ENCODE peak calls at places on chromosomes 16 and 17, in six cellular contexts. P is left ventricle myocardium inferior, L is DMS53, C is HCEC 1CT, Y is NCI-H524 treated with DMSO at 0.1 percent for 48 hours, M is AG09309. R is an unnamed sample.
A peak's percentile ranks its signal among the peaks of the same experiment; 100 is the strongest.

GRCh38 chr17:77839324-77840155 is 119.0 kb upstream of the TNRC6C start:
- DNase-seq in P (peak; percentile 4), L (no peak), C (no peak), Y (no peak), M (no peak), R (no peak)

GRCh38 chr17:81553616-81554181 is 1.5 kb upstream of the FAAP100 start:
- DNase-seq in P (no peak), L (peak; percentile 90), C (peak; percentile 98), Y (no peak), M (peak; percentile 84), R (peak; percentile 80)

GRCh38 chr16:87006789-87007745 is 310.1 kb downstream of the C16orf95 start:
- DNase-seq in P (no peak), L (no peak), C (peak; percentile 33), Y (no peak), M (no peak), R (no peak)

GRCh38 chr16:7867831-7868230 is 535.2 kb downstream of the RBFOX1 start:
- DNase-seq in P (no peak), L (no peak), C (no peak), Y (no peak), M (no peak), R (no peak)

GRCh38 chr16:74874912-74875311 is 100.3 kb upstream of the FA2H start:
- DNase-seq in P (peak; percentile 25), L (no peak), C (no peak), Y (no peak), M (no peak), R (no peak)

GRCh38 chr16:585351-585750 is 4.5 kb upstream of the RAB40C start:
- DNase-seq in P (no peak), L (peak; percentile 80), C (no peak), Y (no peak), M (no peak), R (no peak)

GRCh38 chr16:49617710-49618330 is 238.1 kb downstream of the ZNF423 start:
- DNase-seq in P (no peak), L (no peak), C (no peak), Y (no peak), M (no peak), R (no peak)

GRCh38 chr17:40319651-40320550 is 10.9 kb downstream of the RARA start:
- DNase-seq in P (peak; percentile 53), L (no peak), C (no peak), Y (no peak), M (no peak), R (no peak)

GRCh38 chr16:29816694-29817441 is 916 bp downstream of the PAGR1 start:
- DNase-seq in P (peak; percentile 66), L (peak; percentile 82), C (peak; percentile 62), Y (no peak), M (no peak), R (no peak)

GRCh38 chr16:88357306-88358032 is 25.3 kb upstream of the ZNF469 start:
- DNase-seq in P (peak; percentile 5), L (no peak), C (no peak), Y (no peak), M (peak; percentile 37), R (no peak)

GRCh38 chr17:57666198-57666870 is 78.8 kb downstream of the CCDC182 start:
- DNase-seq in P (no peak), L (no peak), C (no peak), Y (no peak), M (no peak), R (no peak)

GRCh38 chr16:57617604-57618111 is 10.8 kb upstream of the ADGRG1 start:
- DNase-seq in P (no peak), L (no peak), C (no peak), Y (no peak), M (no peak), R (no peak)

GRCh38 chr17:6551909-6552768 is 4.2 kb downstream of the PITPNM3 start:
- DNase-seq in P (no peak), L (peak; percentile 20), C (no peak), Y (no peak), M (no peak), R (no peak)

GRCh38 chr16:11994187-11995119 is 17.9 kb downstream of the SNX29 start:
- DNase-seq in P (no peak), L (peak; percentile 16), C (no peak), Y (no peak), M (no peak), R (no peak)

GRCh38 chr16:15924996-15925395 is 24.4 kb upstream of the ABCC1 start:
- DNase-seq in P (no peak), L (no peak), C (no peak), Y (no peak), M (no peak), R (no peak)

GRCh38 chr17:15257316-15257925 is 7.7 kb downstream of the PMP22 start:
- DNase-seq in P (peak; percentile 83), L (peak; percentile 52), C (peak; percentile 70), Y (peak; percentile 3), M (peak; percentile 39), R (peak; percentile 91)

GRCh38 chr16:13143551-13143950 is 242.2 kb downstream of the SHISA9 start:
- DNase-seq in P (no peak), L (no peak), C (no peak), Y (no peak), M (no peak), R (no peak)

GRCh38 chr16:55057866-55058265 is 127.2 kb downstream of the IRX5 start:
- DNase-seq in P (no peak), L (no peak), C (no peak), Y (no peak), M (no peak), R (no peak)

GRCh38 chr17:51572115-51572514 is 311.8 kb downstream of the UTP18 start:
- DNase-seq in P (no peak), L (no peak), C (no peak), Y (no peak), M (no peak), R (no peak)

GRCh38 chr17:79933863-79934652 is 94.8 kb upstream of the CBX4 start:
- DNase-seq in P (no peak), L (peak; percentile 65), C (peak; percentile 5), Y (no peak), M (no peak), R (no peak)

GRCh38 chr16:10876799-10877341 is at the start of gene CIITA:
- DNase-seq in P (peak; percentile 74), L (peak; percentile 10), C (peak; percentile 86), Y (no peak), M (peak; percentile 55), R (peak; percentile 81)

GRCh38 chr16:4615389-4616046 is 830 bp upstream of the UBALD1 start:
- DNase-seq in P (peak; percentile 36), L (peak; percentile 74), C (no peak), Y (no peak), M (no peak), R (no peak)

GRCh38 chr16:65737831-65738230 is 616.0 kb upstream of the CDH11 start:
- DNase-seq in P (no peak), L (no peak), C (no peak), Y (peak; percentile 64), M (no peak), R (no peak)

GRCh38 chr16:10098991-10099390 is 83.2 kb downstream of the GRIN2A start:
- DNase-seq in P (no peak), L (no peak), C (no peak), Y (no peak), M (no peak), R (no peak)

GRCh38 chr17:80947200-80947940 is 44.3 kb upstream of the CHMP6 start:
- DNase-seq in P (peak; percentile 7), L (no peak), C (no peak), Y (no peak), M (no peak), R (no peak)

GRCh38 chr16:35200662-35201061 is 1741.2 kb downstream of the TP53TG3F start:
- DNase-seq in P (no peak), L (no peak), C (no peak), Y (no peak), M (no peak), R (no peak)

GRCh38 chr17:35084987-35085386 is 21.5 kb upstream of the RFFL start:
- DNase-seq in P (no peak), L (no peak), C (peak; percentile 79), Y (no peak), M (no peak), R (no peak)

GRCh38 chr17:1039511-1040215 is 42.7 kb downstream of the TIMM22 start:
- DNase-seq in P (peak; percentile 82), L (no peak), C (no peak), Y (peak; percentile 64), M (no peak), R (no peak)

GRCh38 chr17:46159686-46160085 is 33.5 kb downstream of the KANSL1 start:
- DNase-seq in P (no peak), L (no peak), C (peak; percentile 48), Y (no peak), M (peak; percentile 66), R (no peak)

GRCh38 chr17:48038687-48039086 is 1.1 kb upstream of the COPZ2 start:
- DNase-seq in P (no peak), L (no peak), C (no peak), Y (no peak), M (no peak), R (no peak)

GRCh38 chr16:11742536-11743307 is at the start of gene TXNDC11:
- DNase-seq in P (peak; percentile 99), L (peak; percentile 98), C (peak; percentile 96), Y (peak; percentile 87), M (peak; percentile 88), R (peak; percentile 87)

GRCh38 chr17:42809250-42809649 is 10.6 kb downstream of the CNTD1 start:
- DNase-seq in P (no peak), L (no peak), C (peak; percentile 90), Y (no peak), M (peak; percentile 62), R (no peak)

GRCh38 chr16:36336-36984 is 16.9 kb downstream of the POLR3K start:
- DNase-seq in P (no peak), L (no peak), C (no peak), Y (no peak), M (no peak), R (no peak)

GRCh38 chr17:65183736-65184135 is 46.6 kb downstream of the RGS9 start:
- DNase-seq in P (no peak), L (no peak), C (peak; percentile 66), Y (no peak), M (no peak), R (peak; percentile 61)

GRCh38 chr17:2259769-2260536 is 43.6 kb downstream of the SMG6 start:
- DNase-seq in P (no peak), L (no peak), C (peak; percentile 17), Y (no peak), M (no peak), R (no peak)

GRCh38 chr17:5571281-5571680 is 13.0 kb downstream of the NLRP1 start:
- DNase-seq in P (no peak), L (no peak), C (no peak), Y (no peak), M (no peak), R (no peak)

GRCh38 chr16:2081685-2082084 is 33.9 kb downstream of the TSC2 start:
- DNase-seq in P (no peak), L (no peak), C (no peak), Y (no peak), M (no peak), R (no peak)

GRCh38 chr16:22979038-22979437 is 165.1 kb downstream of the HS3ST2 start:
- DNase-seq in P (no peak), L (peak; percentile 23), C (no peak), Y (no peak), M (no peak), R (no peak)

GRCh38 chr16:73771676-73772075 is 524.9 kb upstream of the PSMD7 start:
- DNase-seq in P (no peak), L (no peak), C (no peak), Y (no peak), M (peak; percentile 45), R (no peak)

R was measured in HS-27A.